ENCODE peak calls at places on chromosomes 7 and 10, in nine cellular contexts. One of them, this sample, is unnamed.

GRCh38 chr7:94492601-94493000 is 17.0 kb upstream of the CASD1 start:
- DNase-seq in HCEC 1CT: no peak
- DNase-seq in foreskin fibroblast: no peak
- DNase-seq in RWPE2: no peak
- DNase-seq in activated effector memory CD4-positive, alpha-beta T cell treated with anti-CD3 and anti-CD28 coated beads, Interleukin-2, amount 50 U/mL, for 16 hours: no peak
- DNase-seq in astrocyte of the spinal cord: no peak
- DNase-seq in NCI-H1105: no peak
- DNase-seq in activated naive CD4-positive, alpha-beta T cell treated with Interleukin-2 at 50 U/mL for 16 hours: no peak
- DNase-seq in body of pancreas: no peak
- DNase-seq in this sample: no peak

GRCh38 chr10:50473756-50474155 is 150.0 kb downstream of the SGMS1 start:
- DNase-seq in HCEC 1CT: no peak
- DNase-seq in foreskin fibroblast: no peak
- DNase-seq in RWPE2: no peak
- DNase-seq in activated effector memory CD4-positive, alpha-beta T cell treated with anti-CD3 and anti-CD28 coated beads, Interleukin-2, amount 50 U/mL, for 16 hours: no peak
- DNase-seq in astrocyte of the spinal cord: no peak
- DNase-seq in NCI-H1105: no peak
- DNase-seq in activated naive CD4-positive, alpha-beta T cell treated with Interleukin-2 at 50 U/mL for 16 hours: no peak
- DNase-seq in body of pancreas: no peak
- DNase-seq in this sample: no peak

GRCh38 chr7:126511046-126511445 is 741.7 kb downstream of the GRM8 start:
- DNase-seq in HCEC 1CT: no peak
- DNase-seq in foreskin fibroblast: no peak
- DNase-seq in RWPE2: no peak
- DNase-seq in activated effector memory CD4-positive, alpha-beta T cell treated with anti-CD3 and anti-CD28 coated beads, Interleukin-2, amount 50 U/mL, for 16 hours: no peak
- DNase-seq in astrocyte of the spinal cord: no peak
- DNase-seq in NCI-H1105: no peak
- DNase-seq in activated naive CD4-positive, alpha-beta T cell treated with Interleukin-2 at 50 U/mL for 16 hours: no peak
- DNase-seq in body of pancreas: no peak
- DNase-seq in this sample: no peak

GRCh38 chr7:50706469-50706937 is 76.2 kb downstream of the GRB10 start:
- DNase-seq in HCEC 1CT: peak; percentile 9
- DNase-seq in foreskin fibroblast: no peak
- DNase-seq in RWPE2: no peak
- DNase-seq in activated effector memory CD4-positive, alpha-beta T cell treated with anti-CD3 and anti-CD28 coated beads, Interleukin-2, amount 50 U/mL, for 16 hours: no peak
- DNase-seq in astrocyte of the spinal cord: no peak
- DNase-seq in NCI-H1105: no peak
- DNase-seq in activated naive CD4-positive, alpha-beta T cell treated with Interleukin-2 at 50 U/mL for 16 hours: no peak
- DNase-seq in body of pancreas: no peak
- DNase-seq in this sample: no peak

GRCh38 chr10:110504111-110504735 is 6.5 kb downstream of the DUSP5 start:
- DNase-seq in HCEC 1CT: peak; percentile 86
- DNase-seq in foreskin fibroblast: no peak
- DNase-seq in RWPE2: no peak
- DNase-seq in activated effector memory CD4-positive, alpha-beta T cell treated with anti-CD3 and anti-CD28 coated beads, Interleukin-2, amount 50 U/mL, for 16 hours: peak; percentile 83
- DNase-seq in astrocyte of the spinal cord: peak; percentile 84
- DNase-seq in NCI-H1105: no peak
- DNase-seq in activated naive CD4-positive, alpha-beta T cell treated with Interleukin-2 at 50 U/mL for 16 hours: peak; percentile 67
- DNase-seq in body of pancreas: no peak
- DNase-seq in this sample: no peak

GRCh38 chr7:87934699-87935372 is 785 bp downstream of the ADAM22 start:
- DNase-seq in HCEC 1CT: no peak
- DNase-seq in foreskin fibroblast: peak; percentile 10
- DNase-seq in RWPE2: no peak
- DNase-seq in activated effector memory CD4-positive, alpha-beta T cell treated with anti-CD3 and anti-CD28 coated beads, Interleukin-2, amount 50 U/mL, for 16 hours: peak; percentile 67
- DNase-seq in astrocyte of the spinal cord: peak; percentile 9
- DNase-seq in NCI-H1105: peak; percentile 45
- DNase-seq in activated naive CD4-positive, alpha-beta T cell treated with Interleukin-2 at 50 U/mL for 16 hours: no peak
- DNase-seq in body of pancreas: no peak
- DNase-seq in this sample: peak; percentile 31

GRCh38 chr7:151166629-151167196 is 781 bp downstream of the GBX1 start:
- DNase-seq in HCEC 1CT: no peak
- DNase-seq in foreskin fibroblast: no peak
- DNase-seq in RWPE2: no peak
- DNase-seq in activated effector memory CD4-positive, alpha-beta T cell treated with anti-CD3 and anti-CD28 coated beads, Interleukin-2, amount 50 U/mL, for 16 hours: no peak
- DNase-seq in astrocyte of the spinal cord: no peak
- DNase-seq in NCI-H1105: no peak
- DNase-seq in activated naive CD4-positive, alpha-beta T cell treated with Interleukin-2 at 50 U/mL for 16 hours: no peak
- DNase-seq in body of pancreas: no peak
- DNase-seq in this sample: no peak

GRCh38 chr10:132447446-132448247 is 50.6 kb downstream of the PWWP2B start:
- DNase-seq in HCEC 1CT: peak; percentile 52
- DNase-seq in foreskin fibroblast: peak; percentile 19
- DNase-seq in RWPE2: peak; percentile 93
- DNase-seq in activated effector memory CD4-positive, alpha-beta T cell treated with anti-CD3 and anti-CD28 coated beads, Interleukin-2, amount 50 U/mL, for 16 hours: peak; percentile 86
- DNase-seq in astrocyte of the spinal cord: peak; percentile 85
- DNase-seq in NCI-H1105: no peak
- DNase-seq in activated naive CD4-positive, alpha-beta T cell treated with Interleukin-2 at 50 U/mL for 16 hours: peak; percentile 77
- DNase-seq in body of pancreas: peak; percentile 64
- DNase-seq in this sample: no peak

GRCh38 chr10:88652621-88653020 is 11.6 kb upstream of the LIPF start:
- DNase-seq in HCEC 1CT: peak; percentile 64
- DNase-seq in foreskin fibroblast: no peak
- DNase-seq in RWPE2: no peak
- DNase-seq in activated effector memory CD4-positive, alpha-beta T cell treated with anti-CD3 and anti-CD28 coated beads, Interleukin-2, amount 50 U/mL, for 16 hours: no peak
- DNase-seq in astrocyte of the spinal cord: no peak
- DNase-seq in NCI-H1105: no peak
- DNase-seq in activated naive CD4-positive, alpha-beta T cell treated with Interleukin-2 at 50 U/mL for 16 hours: no peak
- DNase-seq in body of pancreas: no peak
- DNase-seq in this sample: no peak

GRCh38 chr10:3173173-3173878 is 744 bp upstream of the PITRM1 start:
- DNase-seq in HCEC 1CT: no peak
- DNase-seq in foreskin fibroblast: no peak
- DNase-seq in RWPE2: peak; percentile 96
- DNase-seq in activated effector memory CD4-positive, alpha-beta T cell treated with anti-CD3 and anti-CD28 coated beads, Interleukin-2, amount 50 U/mL, for 16 hours: no peak
- DNase-seq in astrocyte of the spinal cord: no peak
- DNase-seq in NCI-H1105: no peak
- DNase-seq in activated naive CD4-positive, alpha-beta T cell treated with Interleukin-2 at 50 U/mL for 16 hours: no peak
- DNase-seq in body of pancreas: peak; percentile 94
- DNase-seq in this sample: peak; percentile 69

GRCh38 chr7:84092207-84092606 is 102.4 kb downstream of the SEMA3A start:
- DNase-seq in HCEC 1CT: peak; percentile 58
- DNase-seq in foreskin fibroblast: no peak
- DNase-seq in RWPE2: no peak
- DNase-seq in activated effector memory CD4-positive, alpha-beta T cell treated with anti-CD3 and anti-CD28 coated beads, Interleukin-2, amount 50 U/mL, for 16 hours: no peak
- DNase-seq in astrocyte of the spinal cord: no peak
- DNase-seq in NCI-H1105: no peak
- DNase-seq in activated naive CD4-positive, alpha-beta T cell treated with Interleukin-2 at 50 U/mL for 16 hours: no peak
- DNase-seq in body of pancreas: no peak
- DNase-seq in this sample: no peak

GRCh38 chr7:1848013-1848640 is 178.1 kb downstream of the ELFN1 start:
- DNase-seq in HCEC 1CT: no peak
- DNase-seq in foreskin fibroblast: no peak
- DNase-seq in RWPE2: peak; percentile 41
- DNase-seq in activated effector memory CD4-positive, alpha-beta T cell treated with anti-CD3 and anti-CD28 coated beads, Interleukin-2, amount 50 U/mL, for 16 hours: peak; percentile 36
- DNase-seq in astrocyte of the spinal cord: no peak
- DNase-seq in NCI-H1105: no peak
- DNase-seq in activated naive CD4-positive, alpha-beta T cell treated with Interleukin-2 at 50 U/mL for 16 hours: no peak
- DNase-seq in body of pancreas: no peak
- DNase-seq in this sample: no peak

GRCh38 chr10:130372222-130372621 is 236.0 kb downstream of the GLRX3 start:
- DNase-seq in HCEC 1CT: no peak
- DNase-seq in foreskin fibroblast: no peak
- DNase-seq in RWPE2: no peak
- DNase-seq in activated effector memory CD4-positive, alpha-beta T cell treated with anti-CD3 and anti-CD28 coated beads, Interleukin-2, amount 50 U/mL, for 16 hours: no peak
- DNase-seq in astrocyte of the spinal cord: no peak
- DNase-seq in NCI-H1105: no peak
- DNase-seq in activated naive CD4-positive, alpha-beta T cell treated with Interleukin-2 at 50 U/mL for 16 hours: no peak
- DNase-seq in body of pancreas: no peak
- DNase-seq in this sample: no peak

GRCh38 chr7:2417981-2418481 is 14.6 kb downstream of the CHST12 start:
- DNase-seq in HCEC 1CT: no peak
- DNase-seq in foreskin fibroblast: peak; percentile 69
- DNase-seq in RWPE2: no peak
- DNase-seq in activated effector memory CD4-positive, alpha-beta T cell treated with anti-CD3 and anti-CD28 coated beads, Interleukin-2, amount 50 U/mL, for 16 hours: peak; percentile 78
- DNase-seq in astrocyte of the spinal cord: no peak
- DNase-seq in NCI-H1105: no peak
- DNase-seq in activated naive CD4-positive, alpha-beta T cell treated with Interleukin-2 at 50 U/mL for 16 hours: peak; percentile 70
- DNase-seq in body of pancreas: no peak
- DNase-seq in this sample: peak; percentile 7

GRCh38 chr10:33277135-33277536 is 57.3 kb downstream of the NRP1 start:
- DNase-seq in HCEC 1CT: peak; percentile 36
- DNase-seq in foreskin fibroblast: no peak
- DNase-seq in RWPE2: no peak
- DNase-seq in activated effector memory CD4-positive, alpha-beta T cell treated with anti-CD3 and anti-CD28 coated beads, Interleukin-2, amount 50 U/mL, for 16 hours: no peak
- DNase-seq in astrocyte of the spinal cord: no peak
- DNase-seq in NCI-H1105: no peak
- DNase-seq in activated naive CD4-positive, alpha-beta T cell treated with Interleukin-2 at 50 U/mL for 16 hours: no peak
- DNase-seq in body of pancreas: peak; percentile 24
- DNase-seq in this sample: no peak

GRCh38 chr10:97676770-97677581 is 10.1 kb downstream of the AVPI1 start:
- DNase-seq in HCEC 1CT: peak; percentile 44
- DNase-seq in foreskin fibroblast: peak; percentile 37
- DNase-seq in RWPE2: no peak
- DNase-seq in activated effector memory CD4-positive, alpha-beta T cell treated with anti-CD3 and anti-CD28 coated beads, Interleukin-2, amount 50 U/mL, for 16 hours: peak; percentile 80
- DNase-seq in astrocyte of the spinal cord: peak; percentile 57
- DNase-seq in NCI-H1105: peak; percentile 9
- DNase-seq in activated naive CD4-positive, alpha-beta T cell treated with Interleukin-2 at 50 U/mL for 16 hours: peak; percentile 42
- DNase-seq in body of pancreas: peak; percentile 47
- DNase-seq in this sample: peak; percentile 9

GRCh38 chr10:61329854-61330253 is 123.3 kb downstream of the TMEM26 start:
- DNase-seq in HCEC 1CT: no peak
- DNase-seq in foreskin fibroblast: no peak
- DNase-seq in RWPE2: no peak
- DNase-seq in activated effector memory CD4-positive, alpha-beta T cell treated with anti-CD3 and anti-CD28 coated beads, Interleukin-2, amount 50 U/mL, for 16 hours: no peak
- DNase-seq in astrocyte of the spinal cord: no peak
- DNase-seq in NCI-H1105: no peak
- DNase-seq in activated naive CD4-positive, alpha-beta T cell treated with Interleukin-2 at 50 U/mL for 16 hours: no peak
- DNase-seq in body of pancreas: no peak
- DNase-seq in this sample: no peak

GRCh38 chr7:122166708-122167107 is 22.7 kb upstream of the AASS start:
- DNase-seq in HCEC 1CT: peak; percentile 75
- DNase-seq in foreskin fibroblast: peak; percentile 3
- DNase-seq in RWPE2: no peak
- DNase-seq in activated effector memory CD4-positive, alpha-beta T cell treated with anti-CD3 and anti-CD28 coated beads, Interleukin-2, amount 50 U/mL, for 16 hours: no peak
- DNase-seq in astrocyte of the spinal cord: peak; percentile 58
- DNase-seq in NCI-H1105: no peak
- DNase-seq in activated naive CD4-positive, alpha-beta T cell treated with Interleukin-2 at 50 U/mL for 16 hours: no peak
- DNase-seq in body of pancreas: no peak
- DNase-seq in this sample: no peak

GRCh38 chr10:33600381-33600780 is 265.9 kb upstream of the NRP1 start:
- DNase-seq in HCEC 1CT: no peak
- DNase-seq in foreskin fibroblast: peak; percentile 26
- DNase-seq in RWPE2: no peak
- DNase-seq in activated effector memory CD4-positive, alpha-beta T cell treated with anti-CD3 and anti-CD28 coated beads, Interleukin-2, amount 50 U/mL, for 16 hours: no peak
- DNase-seq in astrocyte of the spinal cord: peak; percentile 48
- DNase-seq in NCI-H1105: no peak
- DNase-seq in activated naive CD4-positive, alpha-beta T cell treated with Interleukin-2 at 50 U/mL for 16 hours: no peak
- DNase-seq in body of pancreas: no peak
- DNase-seq in this sample: no peak

GRCh38 chr7:6646380-6646950 is 9.3 kb downstream of the ZNF316 start:
- DNase-seq in HCEC 1CT: no peak
- DNase-seq in foreskin fibroblast: no peak
- DNase-seq in RWPE2: no peak
- DNase-seq in activated effector memory CD4-positive, alpha-beta T cell treated with anti-CD3 and anti-CD28 coated beads, Interleukin-2, amount 50 U/mL, for 16 hours: no peak
- DNase-seq in astrocyte of the spinal cord: no peak
- DNase-seq in NCI-H1105: no peak
- DNase-seq in activated naive CD4-positive, alpha-beta T cell treated with Interleukin-2 at 50 U/mL for 16 hours: no peak
- DNase-seq in body of pancreas: no peak
- DNase-seq in this sample: no peak

GRCh38 chr7:134565643-134566136 is 16.8 kb downstream of the AKR1B15 start:
- DNase-seq in HCEC 1CT: no peak
- DNase-seq in foreskin fibroblast: peak; percentile 40
- DNase-seq in RWPE2: no peak
- DNase-seq in activated effector memory CD4-positive, alpha-beta T cell treated with anti-CD3 and anti-CD28 coated beads, Interleukin-2, amount 50 U/mL, for 16 hours: no peak
- DNase-seq in astrocyte of the spinal cord: peak; percentile 50
- DNase-seq in NCI-H1105: no peak
- DNase-seq in activated naive CD4-positive, alpha-beta T cell treated with Interleukin-2 at 50 U/mL for 16 hours: no peak
- DNase-seq in body of pancreas: no peak
- DNase-seq in this sample: no peak

GRCh38 chr7:431041-431440 is 88.6 kb downstream of the PDGFA start:
- DNase-seq in HCEC 1CT: no peak
- DNase-seq in foreskin fibroblast: no peak
- DNase-seq in RWPE2: no peak
- DNase-seq in activated effector memory CD4-positive, alpha-beta T cell treated with anti-CD3 and anti-CD28 coated beads, Interleukin-2, amount 50 U/mL, for 16 hours: no peak
- DNase-seq in astrocyte of the spinal cord: no peak
- DNase-seq in NCI-H1105: no peak
- DNase-seq in activated naive CD4-positive, alpha-beta T cell treated with Interleukin-2 at 50 U/mL for 16 hours: no peak
- DNase-seq in body of pancreas: no peak
- DNase-seq in this sample: no peak

GRCh38 chr7:154973381-154973780 is 29.5 kb downstream of the PAXIP1 start:
- DNase-seq in HCEC 1CT: no peak
- DNase-seq in foreskin fibroblast: no peak
- DNase-seq in RWPE2: no peak
- DNase-seq in activated effector memory CD4-positive, alpha-beta T cell treated with anti-CD3 and anti-CD28 coated beads, Interleukin-2, amount 50 U/mL, for 16 hours: no peak
- DNase-seq in astrocyte of the spinal cord: no peak
- DNase-seq in NCI-H1105: no peak
- DNase-seq in activated naive CD4-positive, alpha-beta T cell treated with Interleukin-2 at 50 U/mL for 16 hours: no peak
- DNase-seq in body of pancreas: no peak
- DNase-seq in this sample: no peak

GRCh38 chr10:62885656-62886461 is 69.7 kb upstream of the EGR2 start:
- DNase-seq in HCEC 1CT: peak; percentile 66
- DNase-seq in foreskin fibroblast: peak; percentile 18
- DNase-seq in RWPE2: no peak
- DNase-seq in activated effector memory CD4-positive, alpha-beta T cell treated with anti-CD3 and anti-CD28 coated beads, Interleukin-2, amount 50 U/mL, for 16 hours: no peak
- DNase-seq in astrocyte of the spinal cord: peak; percentile 54
- DNase-seq in NCI-H1105: no peak
- DNase-seq in activated naive CD4-positive, alpha-beta T cell treated with Interleukin-2 at 50 U/mL for 16 hours: no peak
- DNase-seq in body of pancreas: no peak
- DNase-seq in this sample: no peak

GRCh38 chr7:99011706-99012404 is 132.1 kb downstream of the SMURF1 start:
- DNase-seq in HCEC 1CT: no peak
- DNase-seq in foreskin fibroblast: no peak
- DNase-seq in RWPE2: no peak
- DNase-seq in activated effector memory CD4-positive, alpha-beta T cell treated with anti-CD3 and anti-CD28 coated beads, Interleukin-2, amount 50 U/mL, for 16 hours: peak; percentile 55
- DNase-seq in astrocyte of the spinal cord: no peak
- DNase-seq in NCI-H1105: no peak
- DNase-seq in activated naive CD4-positive, alpha-beta T cell treated with Interleukin-2 at 50 U/mL for 16 hours: no peak
- DNase-seq in body of pancreas: no peak
- DNase-seq in this sample: no peak

GRCh38 chr7:44193011-44193802 is 4.0 kb upstream of the GCK start:
- DNase-seq in HCEC 1CT: no peak
- DNase-seq in foreskin fibroblast: no peak
- DNase-seq in RWPE2: peak; percentile 21
- DNase-seq in activated effector memory CD4-positive, alpha-beta T cell treated with anti-CD3 and anti-CD28 coated beads, Interleukin-2, amount 50 U/mL, for 16 hours: no peak
- DNase-seq in astrocyte of the spinal cord: no peak
- DNase-seq in NCI-H1105: no peak
- DNase-seq in activated naive CD4-positive, alpha-beta T cell treated with Interleukin-2 at 50 U/mL for 16 hours: no peak
- DNase-seq in body of pancreas: no peak
- DNase-seq in this sample: no peak

GRCh38 chr10:75547391-75548298 is 116.2 kb downstream of the LRMDA start:
- DNase-seq in HCEC 1CT: peak; percentile 2
- DNase-seq in foreskin fibroblast: peak; percentile 21
- DNase-seq in RWPE2: no peak
- DNase-seq in activated effector memory CD4-positive, alpha-beta T cell treated with anti-CD3 and anti-CD28 coated beads, Interleukin-2, amount 50 U/mL, for 16 hours: no peak
- DNase-seq in astrocyte of the spinal cord: peak; percentile 79
- DNase-seq in NCI-H1105: no peak
- DNase-seq in activated naive CD4-positive, alpha-beta T cell treated with Interleukin-2 at 50 U/mL for 16 hours: no peak
- DNase-seq in body of pancreas: no peak
- DNase-seq in this sample: no peak

GRCh38 chr7:121428857-121429489 is 32.9 kb upstream of the FAM3C start:
- DNase-seq in HCEC 1CT: peak; percentile 24
- DNase-seq in foreskin fibroblast: peak; percentile 8
- DNase-seq in RWPE2: no peak
- DNase-seq in activated effector memory CD4-positive, alpha-beta T cell treated with anti-CD3 and anti-CD28 coated beads, Interleukin-2, amount 50 U/mL, for 16 hours: no peak
- DNase-seq in astrocyte of the spinal cord: no peak
- DNase-seq in NCI-H1105: no peak
- DNase-seq in activated naive CD4-positive, alpha-beta T cell treated with Interleukin-2 at 50 U/mL for 16 hours: no peak
- DNase-seq in body of pancreas: no peak
- DNase-seq in this sample: no peak

GRCh38 chr7:154304231-154304630 is 252.0 kb downstream of the DPP6 start:
- DNase-seq in HCEC 1CT: no peak
- DNase-seq in foreskin fibroblast: no peak
- DNase-seq in RWPE2: no peak
- DNase-seq in activated effector memory CD4-positive, alpha-beta T cell treated with anti-CD3 and anti-CD28 coated beads, Interleukin-2, amount 50 U/mL, for 16 hours: no peak
- DNase-seq in astrocyte of the spinal cord: no peak
- DNase-seq in NCI-H1105: no peak
- DNase-seq in activated naive CD4-positive, alpha-beta T cell treated with Interleukin-2 at 50 U/mL for 16 hours: no peak
- DNase-seq in body of pancreas: no peak
- DNase-seq in this sample: no peak

GRCh38 chr7:110454713-110455112 is 636.2 kb upstream of the LRRN3 start:
- DNase-seq in HCEC 1CT: no peak
- DNase-seq in foreskin fibroblast: no peak
- DNase-seq in RWPE2: no peak
- DNase-seq in activated effector memory CD4-positive, alpha-beta T cell treated with anti-CD3 and anti-CD28 coated beads, Interleukin-2, amount 50 U/mL, for 16 hours: no peak
- DNase-seq in astrocyte of the spinal cord: no peak
- DNase-seq in NCI-H1105: no peak
- DNase-seq in activated naive CD4-positive, alpha-beta T cell treated with Interleukin-2 at 50 U/mL for 16 hours: no peak
- DNase-seq in body of pancreas: no peak
- DNase-seq in this sample: no peak

GRCh38 chr7:146635200-146636032 is 518.8 kb downstream of the CNTNAP2 start:
- DNase-seq in HCEC 1CT: no peak
- DNase-seq in foreskin fibroblast: no peak
- DNase-seq in RWPE2: no peak
- DNase-seq in activated effector memory CD4-positive, alpha-beta T cell treated with anti-CD3 and anti-CD28 coated beads, Interleukin-2, amount 50 U/mL, for 16 hours: no peak
- DNase-seq in astrocyte of the spinal cord: no peak
- DNase-seq in NCI-H1105: peak; percentile 92
- DNase-seq in activated naive CD4-positive, alpha-beta T cell treated with Interleukin-2 at 50 U/mL for 16 hours: no peak
- DNase-seq in body of pancreas: no peak
- DNase-seq in this sample: peak; percentile 82

This sample was measured in COR-L47.